ENCODE peak calls at places on chromosome 15, in six cellular contexts. U is bronchial epithelial cell, O is endothelial cell, X is spleen, K is MCF 10A, Y is IMR-90. W is an unnamed sample.

GRCh38 chr15:74172751-74173544 is 562 bp upstream of the ISLR start:
- DNase-seq in U (no peak), O (no peak), X (peak; percentile 66), K (no peak), Y (peak; percentile 39), W (no peak)

GRCh38 chr15:65082303-65082958 is 5.9 kb downstream of the KBTBD13 start:
- DNase-seq in U (peak; percentile 46), O (no peak), X (no peak), K (no peak), Y (no peak), W (no peak)

GRCh38 chr15:67125589-67126502 is 60.4 kb downstream of the SMAD3 start:
- DNase-seq in U (peak; percentile 95), O (no peak), X (peak; percentile 63), K (peak; percentile 97), Y (peak; percentile 100), W (no peak)

GRCh38 chr15:48624700-48625099 is 20.8 kb downstream of the FBN1 start:
- DNase-seq in U (no peak), O (no peak), X (no peak), K (no peak), Y (no peak), W (no peak)

GRCh38 chr15:44315773-44316465 is 27.4 kb downstream of the GOLM2 start:
- DNase-seq in U (no peak), O (no peak), X (no peak), K (no peak), Y (no peak), W (no peak)

GRCh38 chr15:93348711-93349110 is 259.7 kb upstream of the RGMA start:
- DNase-seq in U (no peak), O (no peak), X (no peak), K (no peak), Y (no peak), W (no peak)

GRCh38 chr15:89377842-89378698 is 43.4 kb upstream of the POLG start:
- DNase-seq in U (peak; percentile 71), O (no peak), X (peak; percentile 68), K (no peak), Y (no peak), W (no peak)

GRCh38 chr15:99682455-99682854 is 50.8 kb downstream of the LYSMD4 start:
- DNase-seq in U (peak; percentile 90), O (no peak), X (no peak), K (peak; percentile 76), Y (peak; percentile 95), W (no peak)

GRCh38 chr15:92097473-92098178 is 244.1 kb downstream of the SLCO3A1 start:
- DNase-seq in U (peak; percentile 51), O (peak; percentile 73), X (no peak), K (peak; percentile 61), Y (peak; percentile 46), W (peak; percentile 51)

GRCh38 chr15:96285715-96286367 is 44.7 kb upstream of the NR2F2 start:
- DNase-seq in U (no peak), O (no peak), X (no peak), K (no peak), Y (no peak), W (no peak)

GRCh38 chr15:78149805-78150751 is 916 bp downstream of the IDH3A start:
- DNase-seq in U (peak; percentile 21), O (no peak), X (no peak), K (peak; percentile 47), Y (no peak), W (no peak)

GRCh38 chr15:71103102-71103676 is 12.1 kb upstream of the THSD4 start:
- DNase-seq in U (peak; percentile 82), O (peak; percentile 18), X (no peak), K (peak; percentile 64), Y (peak; percentile 68), W (no peak)

GRCh38 chr15:88695046-88695445 is 56.2 kb downstream of the ISG20 start:
- DNase-seq in U (no peak), O (no peak), X (no peak), K (no peak), Y (no peak), W (no peak)

GRCh38 chr15:95946946-95947345 is 383.6 kb upstream of the NR2F2 start:
- DNase-seq in U (no peak), O (no peak), X (no peak), K (no peak), Y (no peak), W (no peak)

GRCh38 chr15:47486051-47486450 is 231.3 kb upstream of the SEMA6D start:
- DNase-seq in U (no peak), O (no peak), X (no peak), K (no peak), Y (no peak), W (no peak)

GRCh38 chr15:70801111-70801510 is 37.8 kb upstream of the UACA start:
- DNase-seq in U (no peak), O (no peak), X (no peak), K (no peak), Y (peak; percentile 41), W (no peak)

GRCh38 chr15:40796041-40796440 is 10.8 kb upstream of the ZFYVE19 start:
- DNase-seq in U (no peak), O (no peak), X (no peak), K (no peak), Y (no peak), W (no peak)

GRCh38 chr15:95013379-95013778 is 782.0 kb downstream of the MCTP2 start:
- DNase-seq in U (no peak), O (no peak), X (no peak), K (no peak), Y (no peak), W (no peak)

GRCh38 chr15:39391230-39391629 is 189.6 kb upstream of the THBS1 start:
- DNase-seq in U (peak; percentile 92), O (no peak), X (no peak), K (peak; percentile 100), Y (no peak), W (no peak)

GRCh38 chr15:51727141-51727897 is 10.1 kb downstream of the LYSMD2 start:
- DNase-seq in U (no peak), O (no peak), X (no peak), K (no peak), Y (peak; percentile 60), W (no peak)

GRCh38 chr15:93018574-93018973 is 70.4 kb downstream of the RGMA start:
- DNase-seq in U (no peak), O (no peak), X (no peak), K (no peak), Y (no peak), W (no peak)

GRCh38 chr15:47390208-47390765 is 327.0 kb upstream of the SEMA6D start:
- DNase-seq in U (peak; percentile 71), O (no peak), X (no peak), K (no peak), Y (no peak), W (no peak)

GRCh38 chr15:45276851-45277250 is 24.8 kb downstream of the SLC28A2 start:
- DNase-seq in U (peak; percentile 43), O (no peak), X (no peak), K (peak; percentile 51), Y (peak; percentile 21), W (no peak)

GRCh38 chr15:52559583-52559982 is 9.2 kb downstream of the ARPP19 start:
- DNase-seq in U (peak; percentile 34), O (no peak), X (no peak), K (no peak), Y (peak; percentile 89), W (no peak)

GRCh38 chr15:90883971-90884718 is at the start of gene FES:
- DNase-seq in U (no peak), O (peak; percentile 70), X (peak; percentile 96), K (no peak), Y (peak; percentile 46), W (no peak)

GRCh38 chr15:90885432-90886290 is 1.4 kb downstream of the FES start:
- DNase-seq in U (peak; percentile 33), O (peak; percentile 86), X (peak; percentile 95), K (peak; percentile 55), Y (peak; percentile 51), W (peak; percentile 76)

GRCh38 chr15:90884719-90885431 is 571 bp downstream of the FES start:
- DNase-seq in U (no peak), O (no peak), X (peak; percentile 82), K (no peak), Y (no peak), W (no peak)

GRCh38 chr15:90887037-90887481 is 2.8 kb downstream of the FES start:
- DNase-seq in U (no peak), O (no peak), X (peak; percentile 76), K (no peak), Y (no peak), W (no peak)

DNA sequence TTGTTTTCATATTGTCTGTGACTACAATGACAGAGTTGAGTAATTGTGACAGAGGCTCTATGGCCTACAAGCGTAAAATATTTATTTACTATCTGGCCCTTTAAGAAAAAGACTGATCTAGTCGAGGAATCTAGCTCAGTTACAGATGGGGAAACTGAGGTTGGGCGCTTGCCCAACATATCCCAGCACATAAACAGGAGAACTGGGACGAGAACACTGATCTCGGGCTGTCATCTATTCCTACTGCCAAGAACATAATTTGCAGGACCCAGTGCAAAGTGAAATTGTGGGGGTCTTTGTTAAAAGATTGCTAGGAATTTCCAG is 1.9 kb downstream of the FES start:
- DNase-seq in U (no peak), O (no peak), X (no peak), K (no peak), Y (no peak), W (no peak)
- TF ChIP-seq CTCF in U (no peak), O (peak; percentile 18), X (no peak), K (no peak), Y (no peak), W (peak; percentile 9)

DNA sequence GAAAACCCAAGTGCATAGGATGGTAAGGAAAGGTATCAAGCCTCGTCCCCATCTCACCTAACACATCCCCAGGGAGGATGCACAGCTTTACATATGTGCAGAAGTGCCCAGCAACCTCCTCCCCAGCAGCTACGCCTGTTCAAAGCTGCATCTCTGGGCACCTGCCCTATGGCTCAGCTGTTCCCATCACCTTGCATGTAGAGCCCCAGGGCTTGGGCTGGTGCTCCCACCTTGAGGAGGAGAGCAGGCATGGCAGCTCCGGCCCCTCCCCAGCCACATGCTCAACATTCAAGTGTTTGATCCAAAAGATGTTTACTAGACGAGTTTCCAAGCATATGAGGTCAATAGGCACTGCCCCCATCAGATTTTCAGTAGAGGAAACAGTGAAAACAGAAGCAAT is 173.5 kb downstream of the ATP10A start:
- DNase-seq in U (no peak), O (no peak), X (peak; percentile 28), K (no peak), Y (no peak), W (no peak)
- TF ChIP-seq CTCF in U (no peak), O (no peak), X (no peak), K (no peak), Y (no peak), W (peak; percentile 40)

GRCh38 chr15:61051570-61052031 is 177.5 kb downstream of the RORA start:
- DNase-seq in U (peak; percentile 15), O (peak; percentile 21), X (no peak), K (peak; percentile 58), Y (peak; percentile 78), W (no peak)
- TF ChIP-seq CTCF in U (peak; percentile 51), O (no peak), X (peak; percentile 35), K (peak; percentile 56), Y (peak; percentile 88), W (peak; percentile 48)

GRCh38 chr15:58306591-58307312 is 125.0 kb upstream of the LIPC start:
- DNase-seq in U (peak; percentile 50), O (no peak), X (no peak), K (no peak), Y (no peak), W (no peak)

GRCh38 chr15:58309993-58310928 is 121.5 kb upstream of the LIPC start:
- DNase-seq in U (no peak), O (no peak), X (peak; percentile 72), K (no peak), Y (no peak), W (no peak)

GRCh38 chr15:58311551-58311950 is 120.2 kb upstream of the LIPC start:
- DNase-seq in U (no peak), O (no peak), X (no peak), K (no peak), Y (no peak), W (no peak)

GRCh38 chr15:58307313-58307961 is 124.4 kb upstream of the LIPC start:
- DNase-seq in U (peak; percentile 53), O (no peak), X (no peak), K (peak; percentile 34), Y (peak; percentile 77), W (no peak)

GRCh38 chr15:58308742-58309355 is 122.9 kb upstream of the LIPC start:
- DNase-seq in U (no peak), O (no peak), X (no peak), K (no peak), Y (no peak), W (no peak)
- TF ChIP-seq CTCF in U (no peak), O (peak; percentile 19), X (no peak), K (no peak), Y (no peak), W (peak; percentile 25)